ENCODE peak calls at places on chromosomes 7 and 10, in six cellular contexts. E is adrenal gland; Z is gastrocnemius medialis; D is psoas muscle; N is left ventricle myocardium inferior; V is CD8-positive, alpha-beta T cell. M is an unnamed sample.

GRCh38 chr7:91266067-91266930 is 2.1 kb downstream of the FZD1 start:
- DNase-seq in E (no peak), Z (no peak), D (peak; percentile 16), N (peak; percentile 25), V (no peak), M (no peak)

GRCh38 chr7:92987543-92987942 is 130.2 kb downstream of the SAMD9 start:
- DNase-seq in E (no peak), Z (no peak), D (no peak), N (no peak), V (no peak), M (no peak)

GRCh38 chr7:24764972-24765744 is 7.9 kb upstream of the GSDME start:
- DNase-seq in E (no peak), Z (no peak), D (no peak), N (no peak), V (no peak), M (no peak)

GRCh38 chr7:94907420-94908203 is at the start of gene PPP1R9A:
- DNase-seq in E (peak; percentile 71), Z (peak; percentile 35), D (peak; percentile 40), N (peak; percentile 33), V (no peak), M (no peak)

GRCh38 chr7:95004618-95005282 is 97.4 kb downstream of the PPP1R9A start:
- DNase-seq in E (no peak), Z (peak; percentile 14), D (no peak), N (no peak), V (no peak), M (no peak)

GRCh38 chr7:26853788-26854393 is 10.5 kb downstream of the SKAP2 start:
- DNase-seq in E (no peak), Z (no peak), D (no peak), N (no peak), V (no peak), M (no peak)

GRCh38 chr10:33706746-33707145 is 372.3 kb upstream of the NRP1 start:
- DNase-seq in E (no peak), Z (no peak), D (no peak), N (no peak), V (no peak), M (no peak)

GRCh38 chr7:727104-727805 is at the start of gene PRKAR1B:
- DNase-seq in E (no peak), Z (no peak), D (no peak), N (no peak), V (no peak), M (peak; percentile 73)

GRCh38 chr10:70885485-70885884 is 2.9 kb downstream of the PCBD1 start:
- DNase-seq in E (no peak), Z (no peak), D (no peak), N (no peak), V (no peak), M (no peak)

GRCh38 chr10:86400705-86401587 is 34.4 kb upstream of the GRID1 start:
- DNase-seq in E (peak; percentile 69), Z (no peak), D (peak; percentile 51), N (peak; percentile 40), V (peak; percentile 72), M (no peak)

GRCh38 chr7:4840097-4840501 is 21.7 kb downstream of the PAPOLB start:
- DNase-seq in E (no peak), Z (no peak), D (no peak), N (no peak), V (no peak), M (peak; percentile 48)

GRCh38 chr10:17278607-17279240 is 50.7 kb downstream of the VIM start:
- DNase-seq in E (no peak), Z (no peak), D (no peak), N (no peak), V (no peak), M (no peak)

GRCh38 chr10:26524161-26524831 is 86.2 kb downstream of the APBB1IP start:
- DNase-seq in E (no peak), Z (no peak), D (no peak), N (no peak), V (no peak), M (no peak)

GRCh38 chr7:103810112-103810744 is 179.2 kb downstream of the RELN start:
- DNase-seq in E (no peak), Z (no peak), D (no peak), N (no peak), V (no peak), M (no peak)

GRCh38 chr7:81190997-81191747 is 272.3 kb upstream of the SEMA3C start:
- DNase-seq in E (no peak), Z (no peak), D (no peak), N (no peak), V (no peak), M (no peak)

GRCh38 chr7:87058739-87059524 is 522 bp downstream of the ELAPOR2 start:
- DNase-seq in E (no peak), Z (no peak), D (peak; percentile 28), N (no peak), V (no peak), M (peak; percentile 56)

GRCh38 chr7:106419455-106420182 is 134.8 kb upstream of the NAMPT start:
- DNase-seq in E (no peak), Z (no peak), D (no peak), N (no peak), V (no peak), M (no peak)

GRCh38 chr10:115861864-115862263 is 411.1 kb downstream of the GFRA1 start:
- DNase-seq in E (no peak), Z (no peak), D (no peak), N (no peak), V (no peak), M (no peak)

GRCh38 chr7:2812831-2813230 is 31.3 kb downstream of the GNA12 start:
- DNase-seq in E (no peak), Z (no peak), D (no peak), N (no peak), V (no peak), M (no peak)

GRCh38 chr10:70699659-70700174 is 27.4 kb downstream of the ADAMTS14 start:
- DNase-seq in E (no peak), Z (no peak), D (no peak), N (no peak), V (no peak), M (no peak)

GRCh38 chr7:84176716-84177115 is 17.9 kb downstream of the SEMA3A start:
- DNase-seq in E (no peak), Z (no peak), D (no peak), N (no peak), V (no peak), M (no peak)

GRCh38 chr7:31950101-31950755 is 120.0 kb downstream of the PDE1C start:
- DNase-seq in E (no peak), Z (no peak), D (no peak), N (no peak), V (no peak), M (no peak)

GRCh38 chr7:5689118-5689517 is 92.3 kb downstream of the RNF216 start:
- DNase-seq in E (no peak), Z (no peak), D (no peak), N (no peak), V (no peak), M (no peak)

GRCh38 chr7:157900011-157900410 is 563.2 kb downstream of the DNAJB6 start:
- DNase-seq in E (no peak), Z (no peak), D (no peak), N (no peak), V (no peak), M (no peak)

GRCh38 chr10:484925-485661 is 204.4 kb downstream of the DIP2C start:
- DNase-seq in E (no peak), Z (no peak), D (no peak), N (no peak), V (peak; percentile 67), M (no peak)

GRCh38 chr10:101301111-101301731 is 52.7 kb upstream of the BTRC start:
- DNase-seq in E (peak; percentile 46), Z (peak; percentile 27), D (peak; percentile 36), N (no peak), V (no peak), M (no peak)

GRCh38 chr10:42937649-42938180 is 139.2 kb upstream of the RET start:
- DNase-seq in E (no peak), Z (no peak), D (no peak), N (no peak), V (no peak), M (no peak)

GRCh38 chr10:69088801-69089501 is 1.0 kb downstream of the SRGN start:
- DNase-seq in E (no peak), Z (no peak), D (no peak), N (no peak), V (no peak), M (no peak)

GRCh38 chr10:99520040-99520803 is 12.5 kb upstream of the NKX2-3 start:
- DNase-seq in E (no peak), Z (no peak), D (no peak), N (no peak), V (no peak), M (no peak)

GRCh38 chr7:151310578-151310977 is 31.0 kb upstream of the NUB1 start:
- DNase-seq in E (no peak), Z (no peak), D (no peak), N (no peak), V (no peak), M (no peak)

GRCh38 chr10:75547391-75548298 is 116.2 kb downstream of the LRMDA start:
- DNase-seq in E (no peak), Z (no peak), D (no peak), N (no peak), V (no peak), M (no peak)

GRCh38 chr10:4215963-4216575 is 431.1 kb upstream of the KLF6 start:
- DNase-seq in E (no peak), Z (no peak), D (no peak), N (no peak), V (no peak), M (no peak)
- H3K4me1 ChIP-seq in E (no peaks in the 10 kb centered on the region), Z (peaks cover 7% of the 10 kb centered on the region), D (no peaks in the 10 kb centered on the region), N (peaks cover 28% of the 10 kb centered on the region), V (no peaks in the 10 kb centered on the region), M (no peaks in the 10 kb centered on the region)

GRCh38 chr10:50242777-50243176 is 8.5 kb downstream of the ASAH2 start:
- DNase-seq in E (no peak), Z (no peak), D (no peak), N (no peak), V (no peak), M (no peak)
- H3K4me1 ChIP-seq in E (no peaks in the 10 kb centered on the region), Z (no peaks in the 10 kb centered on the region), D (no peaks in the 10 kb centered on the region), N (no peaks in the 10 kb centered on the region), V (no peaks in the 10 kb centered on the region), M (no peaks in the 10 kb centered on the region)

GRCh38 chr10:8174762-8175161 is 120.3 kb downstream of the GATA3 start:
- DNase-seq in E (no peak), Z (no peak), D (no peak), N (no peak), V (no peak), M (no peak)
- H3K4me1 ChIP-seq in E (no peaks in the 10 kb centered on the region), Z (no peaks in the 10 kb centered on the region), D (no peaks in the 10 kb centered on the region), N (no peaks in the 10 kb centered on the region), V (no peaks in the 10 kb centered on the region), M (no peaks in the 10 kb centered on the region)

GRCh38 chr7:139771001-139771956 is 6.5 kb downstream of the HIPK2 start:
- DNase-seq in E (no peak), Z (no peak), D (no peak), N (no peak), V (no peak), M (no peak)

GRCh38 chr7:139772115-139772514 is 5.7 kb downstream of the HIPK2 start:
- DNase-seq in E (no peak), Z (no peak), D (no peak), N (no peak), V (no peak), M (no peak)

GRCh38 chr7:139768249-139768824 is 9.5 kb downstream of the HIPK2 start:
- DNase-seq in E (no peak), Z (no peak), D (no peak), N (no peak), V (no peak), M (no peak)

GRCh38 chr7:139767561-139767982 is 10.2 kb downstream of the HIPK2 start:
- DNase-seq in E (no peak), Z (no peak), D (no peak), N (no peak), V (peak; percentile 55), M (no peak)

GRCh38 chr7:139769066-139769465 is 8.7 kb downstream of the HIPK2 start:
- DNase-seq in E (no peak), Z (no peak), D (no peak), N (no peak), V (no peak), M (no peak)
- H3K4me1 ChIP-seq in E (peaks cover 26% of the 10 kb centered on the region), Z (peaks cover 49% of the 10 kb centered on the region), D (peaks cover 82% of the 10 kb centered on the region), N (peaks cover 97% of the 10 kb centered on the region), V (peaks cover 47% of the 10 kb centered on the region), M (peaks cover 14% of the 10 kb centered on the region)

M was measured in suprapubic skin.